ENCODE peak calls at places on chromosomes 4 and X, in five cellular contexts. One of them, this sample, is unnamed.

GRCh38 chr4:114905017-114905416 is 208.4 kb downstream of the NDST4 start:
- DNase-seq in iPS DF 6.9: no peak
- DNase-seq in neural progenitor cell: no peak
- DNase-seq in fibroblast of mammary gland: no peak
- DNase-seq in H7: no peak
- DNase-seq in this sample: no peak

GRCh38 chr4:1715002-1715761 is 3.1 kb upstream of the SLBP start:
- DNase-seq in iPS DF 6.9: no peak
- DNase-seq in fibroblast of mammary gland: peak
- DNase-seq in H7: peak
- DNase-seq in neural progenitor cell: no peak
- DNase-seq in this sample: peak

GRCh38 chr4:156584100-156584499 is 387.5 kb downstream of the PDGFC start:
- DNase-seq in iPS DF 6.9: no peak
- DNase-seq in H7: no peak
- DNase-seq in neural progenitor cell: no peak
- DNase-seq in fibroblast of mammary gland: no peak
- DNase-seq in this sample: no peak

GRCh38 chrX:136162827-136163427 is 15.6 kb downstream of the FHL1 start:
- DNase-seq in H7: peak
- DNase-seq in fibroblast of mammary gland: peak
- DNase-seq in iPS DF 6.9: no peak
- DNase-seq in neural progenitor cell: peak
- DNase-seq in this sample: no peak

GRCh38 chrX:24981030-24981429 is 34.7 kb downstream of the ARX start:
- DNase-seq in H7: no peak
- DNase-seq in iPS DF 6.9: no peak
- DNase-seq in neural progenitor cell: no peak
- DNase-seq in fibroblast of mammary gland: no peak
- DNase-seq in this sample: no peak

GRCh38 chr4:111984169-111984873 is 160.9 kb upstream of the FAM241A start:
- DNase-seq in H7: no peak
- DNase-seq in fibroblast of mammary gland: no peak
- DNase-seq in iPS DF 6.9: no peak
- DNase-seq in neural progenitor cell: no peak
- DNase-seq in this sample: no peak

GRCh38 chr4:140099993-140100392 is 54.0 kb downstream of the MAML3 start:
- DNase-seq in neural progenitor cell: no peak
- DNase-seq in H7: no peak
- DNase-seq in fibroblast of mammary gland: no peak
- DNase-seq in iPS DF 6.9: no peak
- DNase-seq in this sample: peak

GRCh38 chrX:130028196-130028595 is 45.8 kb downstream of the BCORL1 start:
- DNase-seq in H7: peak
- DNase-seq in iPS DF 6.9: no peak
- DNase-seq in neural progenitor cell: peak
- DNase-seq in fibroblast of mammary gland: peak
- DNase-seq in this sample: peak

GRCh38 chrX:154824638-154825037 is 9.8 kb downstream of the SMIM9 start:
- DNase-seq in neural progenitor cell: no peak
- DNase-seq in iPS DF 6.9: no peak
- DNase-seq in H7: no peak
- DNase-seq in fibroblast of mammary gland: no peak
- DNase-seq in this sample: no peak

GRCh38 chrX:86148594-86148993 is 343 bp downstream of the DACH2 start:
- DNase-seq in neural progenitor cell: peak
- DNase-seq in H7: peak
- DNase-seq in fibroblast of mammary gland: no peak
- DNase-seq in iPS DF 6.9: no peak
- DNase-seq in this sample: no peak

GRCh38 chrX:28398352-28398751 is 188.9 kb upstream of the IL1RAPL1 start:
- DNase-seq in iPS DF 6.9: no peak
- DNase-seq in neural progenitor cell: no peak
- DNase-seq in H7: no peak
- DNase-seq in fibroblast of mammary gland: no peak
- DNase-seq in this sample: no peak

GRCh38 chr4:169107528-169107927 is 97.5 kb upstream of the CBR4 start:
- DNase-seq in neural progenitor cell: no peak
- DNase-seq in iPS DF 6.9: no peak
- DNase-seq in fibroblast of mammary gland: no peak
- DNase-seq in H7: no peak
- DNase-seq in this sample: no peak

GRCh38 chr4:24800273-24800880 is 5.0 kb downstream of the SOD3 start:
- DNase-seq in fibroblast of mammary gland: peak
- DNase-seq in iPS DF 6.9: no peak
- DNase-seq in neural progenitor cell: peak
- DNase-seq in H7: peak
- DNase-seq in this sample: no peak

GRCh38 chr4:56310401-56310800 is 76.9 kb downstream of the AASDH start:
- DNase-seq in neural progenitor cell: no peak
- DNase-seq in fibroblast of mammary gland: no peak
- DNase-seq in iPS DF 6.9: no peak
- DNase-seq in H7: no peak
- DNase-seq in this sample: no peak

GRCh38 chrX:70461026-70461425 is 16.4 kb downstream of the DLG3 start:
- DNase-seq in H7: no peak
- DNase-seq in iPS DF 6.9: no peak
- DNase-seq in fibroblast of mammary gland: no peak
- DNase-seq in neural progenitor cell: no peak
- DNase-seq in this sample: no peak

GRCh38 chr4:106583567-106583966 is 215.0 kb upstream of the GIMD1 start:
- DNase-seq in iPS DF 6.9: no peak
- DNase-seq in fibroblast of mammary gland: peak
- DNase-seq in H7: no peak
- DNase-seq in neural progenitor cell: no peak
- DNase-seq in this sample: no peak

GRCh38 chr4:107937040-107937439 is 5.7 kb downstream of the CYP2U1 start:
- DNase-seq in fibroblast of mammary gland: no peak
- DNase-seq in neural progenitor cell: no peak
- DNase-seq in iPS DF 6.9: no peak
- DNase-seq in H7: no peak
- DNase-seq in this sample: no peak

GRCh38 chr4:132759199-132759780 is 389.8 kb upstream of the PCDH10 start:
- DNase-seq in neural progenitor cell: no peak
- DNase-seq in iPS DF 6.9: no peak
- DNase-seq in fibroblast of mammary gland: no peak
- DNase-seq in H7: no peak
- DNase-seq in this sample: no peak

GRCh38 chrX:96619588-96619987 is 65.1 kb upstream of the DIAPH2 start:
- DNase-seq in H7: no peak
- DNase-seq in iPS DF 6.9: no peak
- DNase-seq in fibroblast of mammary gland: no peak
- DNase-seq in neural progenitor cell: no peak
- DNase-seq in this sample: no peak

GRCh38 chrX:44246826-44247225 is 96.6 kb downstream of the EFHC2 start:
- DNase-seq in H7: no peak
- DNase-seq in iPS DF 6.9: no peak
- DNase-seq in neural progenitor cell: no peak
- DNase-seq in fibroblast of mammary gland: no peak
- DNase-seq in this sample: no peak

GRCh38 chr4:168551945-168552695 is 55.3 kb downstream of the PALLD start:
- DNase-seq in neural progenitor cell: peak
- DNase-seq in H7: peak
- DNase-seq in iPS DF 6.9: no peak
- DNase-seq in fibroblast of mammary gland: peak
- DNase-seq in this sample: no peak

GRCh38 chrX:135112096-135112729 is 8.1 kb downstream of the ETDB start:
- DNase-seq in neural progenitor cell: peak
- DNase-seq in fibroblast of mammary gland: peak
- DNase-seq in H7: no peak
- DNase-seq in iPS DF 6.9: no peak
- DNase-seq in this sample: no peak

GRCh38 chrX:21658152-21658737 is at the start of gene KLHL34:
- DNase-seq in H7: peak
- DNase-seq in neural progenitor cell: no peak
- DNase-seq in fibroblast of mammary gland: no peak
- DNase-seq in iPS DF 6.9: no peak
- DNase-seq in this sample: no peak

GRCh38 chrX:56233682-56234081 is 1.5 kb downstream of the KLF8 start:
- DNase-seq in fibroblast of mammary gland: peak
- DNase-seq in H7: peak
- DNase-seq in neural progenitor cell: peak
- DNase-seq in iPS DF 6.9: no peak
- DNase-seq in this sample: peak

GRCh38 chr4:5870701-5871100 is 22.2 kb downstream of the CRMP1 start:
- DNase-seq in iPS DF 6.9: no peak
- DNase-seq in fibroblast of mammary gland: no peak
- DNase-seq in H7: no peak
- DNase-seq in neural progenitor cell: no peak
- DNase-seq in this sample: no peak

GRCh38 chr4:164718817-164719216 is 35.1 kb upstream of the SMIM31 start:
- DNase-seq in iPS DF 6.9: no peak
- DNase-seq in fibroblast of mammary gland: no peak
- DNase-seq in H7: no peak
- DNase-seq in neural progenitor cell: no peak
- DNase-seq in this sample: no peak

GRCh38 chr4:71587995-71588394 is 195.9 kb downstream of the GC start:
- DNase-seq in H7: no peak
- DNase-seq in neural progenitor cell: no peak
- DNase-seq in fibroblast of mammary gland: no peak
- DNase-seq in iPS DF 6.9: no peak
- DNase-seq in this sample: no peak

GRCh38 chrX:134760671-134761070 is 102.4 kb upstream of the PLAC1 start:
- DNase-seq in neural progenitor cell: no peak
- DNase-seq in fibroblast of mammary gland: peak
- DNase-seq in iPS DF 6.9: no peak
- DNase-seq in H7: no peak
- DNase-seq in this sample: no peak

DNA sequence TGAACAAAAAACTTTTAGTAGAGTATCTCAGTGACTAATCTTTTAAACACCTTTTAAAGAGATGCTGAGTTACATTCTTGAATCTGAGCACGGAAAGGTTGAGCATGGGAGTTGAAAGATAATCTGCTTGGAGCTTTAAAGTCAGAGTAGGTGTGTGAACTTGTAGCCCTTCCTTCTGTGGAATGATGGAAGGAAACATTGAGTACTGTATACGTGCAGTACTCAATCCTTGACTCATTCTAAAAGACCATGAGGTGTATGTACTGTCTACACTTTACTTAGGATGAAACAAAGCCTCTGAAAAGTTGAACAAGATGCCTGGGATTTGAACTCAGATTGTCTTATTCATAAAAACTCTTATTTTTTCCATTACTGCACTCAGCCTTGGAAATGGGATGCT is 3.4 kb downstream of the ENOPH1 start:
- DNase-seq in H7: no peak
- DNase-seq in neural progenitor cell: no peak
- DNase-seq in iPS DF 6.9: no peak
- DNase-seq in fibroblast of mammary gland: no peak
- DNase-seq in this sample: no peak
- H3K4me3 ChIP-seq in H7: no peak
- H3K4me3 ChIP-seq in neural progenitor cell: no peak
- H3K4me3 ChIP-seq in iPS DF 6.9: no peak
- H3K4me3 ChIP-seq in fibroblast of mammary gland: no peak
- H3K4me3 ChIP-seq in this sample: no peak

GRCh38 chrX:83997781-83998180 is 136.8 kb downstream of the CYLC1 start:
- DNase-seq in H7: no peak
- DNase-seq in iPS DF 6.9: no peak
- DNase-seq in fibroblast of mammary gland: no peak
- DNase-seq in neural progenitor cell: no peak
- DNase-seq in this sample: no peak
- H3K4me3 ChIP-seq in H7: no peak
- H3K4me3 ChIP-seq in iPS DF 6.9: no peak
- H3K4me3 ChIP-seq in fibroblast of mammary gland: no peak
- H3K4me3 ChIP-seq in neural progenitor cell: no peak
- H3K4me3 ChIP-seq in this sample: no peak

GRCh38 chrX:3268804-3269203 is 77.6 kb downstream of the MXRA5 start:
- DNase-seq in neural progenitor cell: no peak
- DNase-seq in H7: no peak
- DNase-seq in iPS DF 6.9: no peak
- DNase-seq in fibroblast of mammary gland: peak
- DNase-seq in this sample: no peak

GRCh38 chrX:3271485-3272186 is 74.8 kb downstream of the MXRA5 start:
- DNase-seq in fibroblast of mammary gland: peak
- DNase-seq in H7: no peak
- DNase-seq in neural progenitor cell: no peak
- DNase-seq in iPS DF 6.9: no peak
- DNase-seq in this sample: no peak
- H3K4me3 ChIP-seq in fibroblast of mammary gland: no peak
- H3K4me3 ChIP-seq in H7: no peak
- H3K4me3 ChIP-seq in neural progenitor cell: no peak
- H3K4me3 ChIP-seq in iPS DF 6.9: no peak
- H3K4me3 ChIP-seq in this sample: no peak

GRCh38 chr4:84493092-84493850 is 5.8 kb downstream of the NKX6-1 start:
- DNase-seq in fibroblast of mammary gland: peak
- DNase-seq in H7: peak
- DNase-seq in neural progenitor cell: peak
- DNase-seq in iPS DF 6.9: no peak
- DNase-seq in this sample: no peak
- H3K4me3 ChIP-seq in fibroblast of mammary gland: no peak
- H3K4me3 ChIP-seq in H7: peak
- H3K4me3 ChIP-seq in neural progenitor cell: peak
- H3K4me3 ChIP-seq in iPS DF 6.9: peak
- H3K4me3 ChIP-seq in this sample: no peak

DNA sequence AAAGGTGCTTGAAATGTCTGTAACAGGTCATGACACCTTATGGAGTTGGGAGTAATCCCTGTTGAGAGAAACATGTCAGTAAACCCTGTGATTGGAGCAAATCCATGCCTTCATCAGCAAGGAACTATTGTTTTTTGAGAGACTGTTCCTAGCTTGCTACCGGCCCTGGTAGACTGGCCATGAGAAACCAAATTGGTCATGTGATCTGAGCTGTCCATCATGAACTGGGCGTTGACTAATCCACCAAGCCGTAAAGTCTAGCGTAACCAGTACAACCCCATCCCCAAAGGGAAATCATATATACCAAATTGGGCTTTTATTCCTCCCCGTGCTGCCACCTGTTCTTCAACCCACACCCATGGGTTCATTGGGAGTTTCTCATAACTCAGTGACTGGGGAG is 143.7 kb downstream of the PHF8 start:
- DNase-seq in iPS DF 6.9: no peak
- DNase-seq in H7: no peak
- DNase-seq in fibroblast of mammary gland: no peak
- DNase-seq in neural progenitor cell: no peak
- DNase-seq in this sample: no peak
- H3K4me3 ChIP-seq in iPS DF 6.9: no peak
- H3K4me3 ChIP-seq in H7: no peak
- H3K4me3 ChIP-seq in fibroblast of mammary gland: no peak
- H3K4me3 ChIP-seq in neural progenitor cell: no peak
- H3K4me3 ChIP-seq in this sample: no peak

DNA sequence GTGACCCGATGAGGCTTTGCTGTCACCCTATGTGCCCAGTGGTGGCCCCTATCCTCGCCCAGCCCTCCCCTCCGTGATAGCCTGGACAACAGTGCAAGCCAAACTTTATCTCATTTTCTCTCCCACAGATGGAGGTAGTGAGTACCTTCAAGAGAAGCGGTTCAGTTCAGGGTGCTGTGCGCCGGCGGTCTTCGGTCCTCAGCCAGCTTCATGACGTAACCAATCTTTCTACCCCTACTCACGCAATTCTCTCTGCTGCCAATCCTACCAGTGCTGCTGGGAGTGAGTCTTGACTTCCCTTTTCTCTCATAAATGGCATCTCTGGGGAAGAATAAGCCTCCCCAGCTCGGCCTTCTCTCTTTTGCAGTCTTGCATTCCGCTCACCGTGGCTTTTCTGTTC is 29.5 kb downstream of the CCNQ start:
- DNase-seq in neural progenitor cell: no peak
- DNase-seq in fibroblast of mammary gland: no peak
- DNase-seq in H7: no peak
- DNase-seq in iPS DF 6.9: no peak
- DNase-seq in this sample: no peak
- H3K4me3 ChIP-seq in neural progenitor cell: no peak
- H3K4me3 ChIP-seq in fibroblast of mammary gland: no peak
- H3K4me3 ChIP-seq in H7: no peak
- H3K4me3 ChIP-seq in iPS DF 6.9: no peak
- H3K4me3 ChIP-seq in this sample: no peak

This sample was measured in upper lobe of right lung.